ENCODE peak calls at places on chromosomes 3 and 15, in six cellular contexts. J is NT2/D1, O is H9, D is NCI-H774, A is T-helper 2 cell, P is LoVo. I is an unnamed sample.

GRCh38 chr15:71804695-71805470 is 5.5 kb upstream of the NR2E3 start:
- DNase-seq in J (no peak), D (no peak), O (no peak), A (no peak), P (no peak), I (no peak)

GRCh38 chr3:14425574-14426304 is 23.3 kb downstream of the SLC6A6 start:
- DNase-seq in P (no peak), D (no peak), O (no peak), A (peak), J (no peak), I (no peak)

GRCh38 chr3:172622916-172623700 is 87.8 kb downstream of the NCEH1 start:
- DNase-seq in A (peak), J (no peak), D (no peak), P (peak), O (no peak), I (peak)

GRCh38 chr15:89442671-89443307 is 53.6 kb downstream of the RHCG start:
- DNase-seq in P (peak), D (peak), A (no peak), O (peak), J (peak), I (peak)

GRCh38 chr15:65081270-65081669 is 4.7 kb downstream of the KBTBD13 start:
- DNase-seq in J (no peak), A (no peak), O (no peak), P (no peak), D (no peak), I (no peak)

GRCh38 chr3:123383101-123384053 is 65.5 kb downstream of the ADCY5 start:
- DNase-seq in A (no peak), O (peak), D (no peak), J (peak), P (no peak), I (no peak)

GRCh38 chr3:187368765-187369450 is 723 bp downstream of the RTP4 start:
- DNase-seq in P (no peak), D (no peak), A (no peak), O (no peak), J (no peak), I (no peak)

GRCh38 chr3:115062009-115062408 is 85.1 kb downstream of the ZBTB20 start:
- DNase-seq in J (no peak), P (no peak), O (no peak), A (no peak), D (no peak), I (no peak)

GRCh38 chr15:38714309-38715072 is 149.9 kb upstream of the RASGRP1 start:
- DNase-seq in A (no peak), O (no peak), D (no peak), J (no peak), P (peak), I (peak)

GRCh38 chr15:29688981-29689723 is 133.1 kb downstream of the TJP1 start:
- DNase-seq in P (no peak), A (no peak), J (no peak), D (no peak), O (no peak), I (no peak)

GRCh38 chr15:63277893-63278505 is 594 bp downstream of the APH1B start:
- DNase-seq in A (no peak), J (no peak), O (peak), P (no peak), D (no peak), I (no peak)

GRCh38 chr15:83106994-83107840 is at the start of gene TM6SF1:
- DNase-seq in D (no peak), A (no peak), J (no peak), P (no peak), O (peak), I (no peak)

GRCh38 chr15:64249406-64249805 is 86.6 kb upstream of the PPIB start:
- DNase-seq in D (peak), P (no peak), J (no peak), O (no peak), A (no peak), I (no peak)

GRCh38 chr3:150407818-150408231 is 273 bp upstream of the TSC22D2 start:
- DNase-seq in J (no peak), D (no peak), P (no peak), O (peak), A (no peak), I (peak)

GRCh38 chr3:30232142-30232541 is 374.3 kb upstream of the TGFBR2 start:
- DNase-seq in A (no peak), D (no peak), O (no peak), J (no peak), P (no peak), I (peak)

GRCh38 chr3:105747056-105747455 is 121.8 kb downstream of the CBLB start:
- DNase-seq in A (peak), D (no peak), J (no peak), P (no peak), O (no peak), I (peak)

GRCh38 chr3:179045719-179046402 is 25.7 kb downstream of the ZMAT3 start:
- DNase-seq in D (no peak), J (no peak), A (no peak), O (no peak), P (no peak), I (no peak)

GRCh38 chr3:50256978-50257890 is 11.7 kb upstream of the SEMA3B start:
- DNase-seq in A (no peak), P (no peak), D (no peak), J (no peak), O (peak), I (peak)